ENCODE peak calls at places on chromosomes 6 and 20, in six cellular contexts. D is transverse colon, K is GM12891, P is HL-60, E is GM12878, T is stomach. B is an unnamed sample.

GRCh38 chr6:30490031-30490876 is 945 bp downstream of the HLA-E start:
- DNase-seq in E (peak), T (peak), P (peak), K (no peak), D (peak), B (peak)

GRCh38 chr20:48502016-48502415 is 325.8 kb downstream of the PREX1 start:
- DNase-seq in T (no peak), P (no peak), K (no peak), D (no peak), E (no peak), B (no peak)

GRCh38 chr20:63587781-63588591 is 13.9 kb upstream of the HELZ2 start:
- DNase-seq in E (no peak), D (no peak), T (no peak), K (no peak), P (no peak), B (no peak)

GRCh38 chr20:3660262-3661059 is 2.7 kb downstream of the GFRA4 start:
- DNase-seq in D (no peak), P (no peak), E (no peak), K (no peak), T (no peak), B (no peak)

GRCh38 chr6:83008631-83009030 is 57.0 kb downstream of the UBE3D start:
- DNase-seq in E (no peak), D (no peak), T (no peak), K (no peak), P (no peak), B (no peak)

GRCh38 chr6:129853996-129854711 is 7.0 kb downstream of the TMEM244 start:
- DNase-seq in P (no peak), K (no peak), E (no peak), D (no peak), T (no peak), B (no peak)

GRCh38 chr20:23937303-23938117 is 51.1 kb downstream of the GGTLC1 start:
- DNase-seq in K (no peak), T (peak), D (peak), E (peak), P (peak), B (no peak)

GRCh38 chr6:79453558-79454042 is 83.6 kb downstream of the LCA5 start:
- DNase-seq in P (peak), T (no peak), K (no peak), E (no peak), D (no peak), B (no peak)

GRCh38 chr6:168145747-168146596 is 67.0 kb upstream of the FRMD1 start:
- DNase-seq in P (no peak), D (no peak), K (no peak), T (no peak), E (no peak), B (no peak)

GRCh38 chr6:148109732-148110131 is 232.9 kb upstream of the SASH1 start:
- DNase-seq in D (no peak), E (no peak), P (no peak), T (no peak), K (no peak), B (no peak)

GRCh38 chr6:42210551-42210950 is 7.1 kb downstream of the MRPS10 start:
- DNase-seq in E (no peak), K (no peak), P (no peak), T (no peak), D (no peak), B (no peak)

GRCh38 chr20:63096681-63097335 is 90.0 kb upstream of the BHLHE23 start:
- DNase-seq in K (no peak), E (no peak), D (peak), P (no peak), T (no peak), B (no peak)

GRCh38 chr6:6505111-6505510 is 83.4 kb upstream of the LY86 start:
- DNase-seq in K (no peak), P (no peak), D (no peak), T (no peak), E (no peak), B (no peak)

GRCh38 chr6:166908812-166909211 is 47.5 kb downstream of the RNASET2 start:
- DNase-seq in D (no peak), K (no peak), T (no peak), P (no peak), E (no peak), B (no peak)

GRCh38 chr6:130457605-130458004 is 91.8 kb downstream of the TMEM200A start:
- DNase-seq in D (no peak), E (no peak), P (no peak), T (no peak), K (no peak), B (no peak)

GRCh38 chr6:13229205-13230085 is 98.9 kb downstream of the TBC1D7 start:
- DNase-seq in P (no peak), D (no peak), E (peak), K (peak), T (no peak), B (no peak)

GRCh38 chr6:148959008-148959407 is 212.2 kb downstream of the UST start:
- DNase-seq in K (no peak), T (no peak), P (no peak), D (no peak), E (no peak), B (no peak)

GRCh38 chr6:40860443-40860842 is 178.6 kb downstream of the UNC5CL start:
- DNase-seq in D (no peak), E (no peak), K (no peak), P (no peak), T (no peak), B (no peak)

GRCh38 chr6:26578279-26578678 is 18.5 kb upstream of the ABT1 start:
- DNase-seq in K (no peak), P (no peak), T (no peak), E (no peak), D (no peak), B (no peak)

GRCh38 chr6:4567141-4567540 is 209.1 kb upstream of the CDYL start:
- DNase-seq in D (no peak), T (no peak), E (no peak), K (no peak), P (no peak), B (no peak)

GRCh38 chr6:136014454-136015421 is 163.2 kb downstream of the PDE7B start:
- DNase-seq in D (no peak), E (no peak), T (no peak), K (no peak), P (no peak), B (no peak)

GRCh38 chr6:170056329-170056728 is 234.5 kb downstream of the DLL1 start:
- DNase-seq in D (peak), P (no peak), E (no peak), T (no peak), K (no peak), B (no peak)

GRCh38 chr20:9015984-9016324 is 52.9 kb upstream of the PLCB4 start:
- DNase-seq in P (no peak), T (no peak), K (no peak), E (no peak), D (no peak), B (no peak)

GRCh38 chr20:58784321-58785074 is 66.2 kb downstream of the GNAS-AS1 start:
- DNase-seq in P (no peak), K (no peak), E (no peak), T (no peak), D (no peak), B (no peak)

GRCh38 chr20:1281279-1282057 is 15.4 kb downstream of the SNPH start:
- DNase-seq in K (no peak), T (peak), P (no peak), D (no peak), E (no peak), B (peak)

GRCh38 chr20:9368893-9369292 is 145.5 kb upstream of the LAMP5 start:
- DNase-seq in E (no peak), K (no peak), D (no peak), P (no peak), T (no peak), B (no peak)

GRCh38 chr6:120031837-120032236 is 682.3 kb upstream of the MAN1A1 start:
- DNase-seq in K (no peak), P (no peak), T (no peak), D (no peak), E (no peak), B (no peak)

GRCh38 chr6:33454009-33454946 is at the start of gene ZBTB9:
- DNase-seq in T (peak), D (peak), P (peak), E (peak), K (peak), B (peak)
- TF ChIP-seq POLR2AphosphoS5 in T (peak), D (peak), P (peak), E (peak), K (no peak), B (peak)

DNA sequence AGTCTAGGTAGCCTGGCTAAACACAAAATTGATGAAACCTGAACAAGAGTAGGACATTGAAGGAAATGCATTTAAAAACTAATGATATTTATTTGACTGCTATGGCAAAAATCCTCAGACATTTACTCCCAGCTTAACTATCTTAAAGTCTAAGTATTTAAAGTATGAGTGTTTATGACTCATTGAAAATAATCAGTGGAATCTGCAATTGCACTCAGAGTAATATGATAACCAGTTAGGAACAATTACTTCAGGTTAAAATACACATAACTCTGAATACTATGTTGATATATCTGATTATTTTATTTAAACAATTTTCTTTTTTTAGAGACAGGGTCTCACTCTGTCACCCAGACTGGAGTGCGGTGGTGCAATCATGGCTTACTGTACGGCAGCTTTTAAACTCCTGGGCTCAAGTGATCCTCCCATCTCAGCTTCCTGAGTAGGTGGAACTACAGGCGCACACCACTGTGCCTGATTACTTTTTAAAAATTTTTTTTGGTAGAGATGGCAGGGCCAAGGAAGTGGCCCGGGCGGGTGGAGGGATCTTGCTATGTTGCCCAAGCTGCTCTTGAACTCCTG is 43.9 kb downstream of the FILIP1 start:
- DNase-seq in E (no peak), P (no peak), T (no peak), D (no peak), K (no peak), B (no peak)
- TF ChIP-seq POLR2AphosphoS5 in E (no peak), P (no peak), T (no peak), D (no peak), K (no peak), B (no peak)

DNA sequence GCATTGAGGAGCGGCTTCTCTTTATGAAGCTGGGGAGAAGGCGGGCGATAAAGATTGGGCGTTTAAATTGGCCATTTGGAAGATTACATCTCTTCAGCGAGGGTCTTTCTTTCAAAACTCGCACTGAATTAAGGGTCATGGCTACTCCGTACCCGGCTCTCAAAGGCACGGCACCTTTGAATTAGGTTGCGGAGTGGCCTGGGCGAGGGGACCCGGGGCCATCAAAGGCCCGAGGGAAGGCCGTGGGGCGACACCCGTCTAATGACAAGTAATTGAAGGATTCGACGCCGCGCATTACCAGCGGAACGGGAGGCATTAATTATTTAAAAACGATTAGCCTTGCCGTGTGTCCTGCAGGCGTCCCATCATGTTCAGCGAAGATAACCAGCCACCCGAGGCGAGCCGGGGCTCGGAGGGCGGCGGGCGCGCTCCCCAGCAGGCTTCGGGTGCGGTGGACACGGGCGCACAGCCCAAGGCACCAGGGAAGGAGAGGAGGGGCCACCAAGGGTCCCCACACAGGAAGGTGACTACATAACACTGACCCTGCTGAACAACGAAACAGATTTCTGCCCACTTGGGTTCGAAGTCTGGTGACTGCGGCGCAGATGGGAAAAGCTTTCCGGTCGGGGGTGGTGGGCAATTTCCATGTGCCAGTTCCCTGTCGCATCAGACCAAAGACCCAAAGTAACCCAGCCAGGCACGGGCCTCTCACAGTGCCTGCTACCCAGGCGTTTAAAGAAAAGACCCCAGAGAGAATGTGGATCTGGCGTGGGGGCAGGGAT is 7.4 kb downstream of the FOXA2 start:
- DNase-seq in K (no peak), P (no peak), D (no peak), T (no peak), E (no peak), B (no peak)
- TF ChIP-seq POLR2AphosphoS5 in K (no peak), P (no peak), D (no peak), T (no peak), E (no peak), B (no peak)

GRCh38 chr20:17795449-17796095 is 95.8 kb downstream of the BANF2 start:
- DNase-seq in K (no peak), P (no peak), D (no peak), E (no peak), T (no peak), B (no peak)
- TF ChIP-seq POLR2AphosphoS5 in K (no peak), P (no peak), D (peak), E (no peak), T (no peak), B (no peak)

GRCh38 chr6:35043381-35043780 is 97.8 kb downstream of the TCP11 start:
- DNase-seq in P (no peak), E (no peak), D (no peak), T (no peak), K (no peak), B (no peak)

GRCh38 chr6:35042451-35042850 is 98.7 kb downstream of the TCP11 start:
- DNase-seq in P (no peak), T (no peak), E (no peak), D (no peak), K (no peak), B (no peak)

GRCh38 chr6:35046098-35046497 is 95.0 kb downstream of the TCP11 start:
- DNase-seq in P (no peak), K (no peak), E (no peak), T (no peak), D (no peak), B (no peak)

GRCh38 chr6:35044771-35045275 is 96.3 kb downstream of the TCP11 start:
- DNase-seq in T (no peak), E (no peak), D (peak), K (no peak), P (no peak), B (no peak)

DNA sequence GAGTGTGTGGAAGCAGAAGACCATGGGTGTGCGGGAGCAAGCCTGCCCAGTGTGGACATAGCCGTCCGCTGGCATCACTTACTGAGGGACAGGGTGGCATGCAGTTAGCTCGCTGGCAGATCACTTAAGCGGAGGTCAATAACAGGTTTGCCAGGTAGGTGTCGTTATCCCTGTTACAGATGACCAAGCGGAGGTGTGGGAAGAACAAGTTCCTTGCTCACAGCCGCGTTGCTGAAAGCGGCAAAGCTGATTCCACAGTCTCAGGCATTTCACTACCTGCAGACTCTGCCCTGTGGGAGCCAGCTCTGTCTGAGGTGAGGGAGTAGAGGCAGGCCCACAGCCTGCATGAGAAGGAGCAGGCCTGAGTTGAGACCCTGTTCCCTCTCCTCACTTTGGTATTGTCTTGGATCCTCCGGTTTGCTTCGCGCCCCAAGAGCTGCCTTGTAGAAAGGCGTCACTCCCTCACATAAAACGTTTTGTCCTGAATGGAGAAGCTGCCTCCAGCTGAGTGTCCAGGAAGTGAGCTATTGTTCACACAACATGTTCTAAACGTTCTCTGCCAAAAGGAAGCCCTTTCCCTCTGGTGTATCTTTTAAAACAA is 96.9 kb downstream of the TCP11 start:
- DNase-seq in K (no peak), T (no peak), P (no peak), D (peak), E (no peak), B (peak)
- TF ChIP-seq POLR2AphosphoS5 in K (no peak), T (no peak), P (no peak), D (no peak), E (no peak), B (peak)

GRCh38 chr6:7763896-7764295 is 38.0 kb downstream of the BMP6 start:
- DNase-seq in K (no peak), P (no peak), D (no peak), E (no peak), T (no peak), B (no peak)
- TF ChIP-seq POLR2AphosphoS5 in K (no peak), P (no peak), D (no peak), E (no peak), T (no peak), B (no peak)

B was measured in breast epithelium.